ENCODE peak calls at places on chromosomes 7 and 10, in four cellular contexts. One of them, this sample, is unnamed.

GRCh38 chr10:97307866-97308780 is 10.9 kb upstream of the FRAT1 start:
- DNase-seq in G401: no peak
- DNase-seq in stimulated activated CD8-positive, alpha-beta memory T cell treated with anti-CD3 and anti-CD28 coated beads, Interleukin-4, amount 100 ng/mL, for 4 hours: no peak
- DNase-seq in breast epithelium: no peak
- DNase-seq in this sample: no peak

GRCh38 chr10:35613597-35614226 is 8.6 kb downstream of the GJD4 start:
- DNase-seq in G401: no peak
- DNase-seq in stimulated activated CD8-positive, alpha-beta memory T cell treated with anti-CD3 and anti-CD28 coated beads, Interleukin-4, amount 100 ng/mL, for 4 hours: no peak
- DNase-seq in breast epithelium: no peak
- DNase-seq in this sample: no peak

GRCh38 chr10:34433241-34434076 is 381.6 kb downstream of the PARD3 start:
- DNase-seq in G401: no peak
- DNase-seq in stimulated activated CD8-positive, alpha-beta memory T cell treated with anti-CD3 and anti-CD28 coated beads, Interleukin-4, amount 100 ng/mL, for 4 hours: no peak
- DNase-seq in breast epithelium: no peak
- DNase-seq in this sample: no peak

GRCh38 chr7:134695321-134695860 is 48.7 kb downstream of the BPGM start:
- DNase-seq in G401: no peak
- DNase-seq in stimulated activated CD8-positive, alpha-beta memory T cell treated with anti-CD3 and anti-CD28 coated beads, Interleukin-4, amount 100 ng/mL, for 4 hours: no peak
- DNase-seq in breast epithelium: no peak
- DNase-seq in this sample: no peak

GRCh38 chr10:86215021-86215420 is 151.6 kb downstream of the GRID1 start:
- DNase-seq in G401: no peak
- DNase-seq in stimulated activated CD8-positive, alpha-beta memory T cell treated with anti-CD3 and anti-CD28 coated beads, Interleukin-4, amount 100 ng/mL, for 4 hours: no peak
- DNase-seq in breast epithelium: no peak
- DNase-seq in this sample: no peak

GRCh38 chr10:92110039-92110794 is 180.7 kb downstream of the CPEB3 start:
- DNase-seq in G401: no peak
- DNase-seq in stimulated activated CD8-positive, alpha-beta memory T cell treated with anti-CD3 and anti-CD28 coated beads, Interleukin-4, amount 100 ng/mL, for 4 hours: no peak
- DNase-seq in breast epithelium: no peak
- DNase-seq in this sample: no peak

GRCh38 chr10:76282122-76283030 is 851.0 kb downstream of the LRMDA start:
- DNase-seq in G401: no peak
- DNase-seq in stimulated activated CD8-positive, alpha-beta memory T cell treated with anti-CD3 and anti-CD28 coated beads, Interleukin-4, amount 100 ng/mL, for 4 hours: no peak
- DNase-seq in breast epithelium: no peak
- DNase-seq in this sample: no peak

GRCh38 chr10:28785018-28785417 is 107.7 kb downstream of the BAMBI start:
- DNase-seq in G401: no peak
- DNase-seq in stimulated activated CD8-positive, alpha-beta memory T cell treated with anti-CD3 and anti-CD28 coated beads, Interleukin-4, amount 100 ng/mL, for 4 hours: no peak
- DNase-seq in breast epithelium: no peak
- DNase-seq in this sample: no peak

GRCh38 chr7:6154542-6155404 is 117.7 kb downstream of the CYTH3 start:
- DNase-seq in G401: no peak
- DNase-seq in stimulated activated CD8-positive, alpha-beta memory T cell treated with anti-CD3 and anti-CD28 coated beads, Interleukin-4, amount 100 ng/mL, for 4 hours: no peak
- DNase-seq in breast epithelium: no peak
- DNase-seq in this sample: no peak